ENCODE peak calls at places on chromosomes 12 and 14, in eight cellular contexts. U, W, K, O, D, I, N and L are unnamed samples.

GRCh38 chr12:120257041-120257821 is 8.3 kb downstream of the PXN start:
- DNase-seq in O (no peak), N (no peak), W (peak), U (no peak), K (no peak), D (no peak), I (no peak), L (no peak)

GRCh38 chr14:104383931-104384775 is 195.4 kb upstream of the C14orf180 start:
- DNase-seq in O (no peak), U (no peak), W (no peak), N (no peak), D (no peak), K (no peak), I (no peak), L (no peak)

GRCh38 chr12:43038991-43039390 is 449.4 kb upstream of the PRICKLE1 start:
- DNase-seq in D (peak), O (no peak), I (no peak), N (no peak), K (no peak), U (no peak), W (no peak), L (no peak)

GRCh38 chr14:52583544-52583943 is 30.9 kb downstream of the GPR137C start:
- DNase-seq in I (no peak), W (peak), O (no peak), U (no peak), D (no peak), N (no peak), K (no peak), L (no peak)

GRCh38 chr12:104493504-104493903 is 36.8 kb downstream of the CHST11 start:
- DNase-seq in O (no peak), I (no peak), D (peak), K (no peak), W (no peak), U (no peak), N (no peak), L (no peak)

GRCh38 chr14:100898935-100899840 is 4.3 kb downstream of the RTL1 start:
- DNase-seq in N (no peak), K (no peak), I (no peak), U (peak), D (no peak), O (no peak), W (peak), L (no peak)

GRCh38 chr12:120069278-120069677 is 47.3 kb downstream of the RAB35 start:
- DNase-seq in W (no peak), K (no peak), D (no peak), U (no peak), O (no peak), N (no peak), I (no peak), L (no peak)

GRCh38 chr12:76920182-76921014 is 41.6 kb upstream of the CSRP2 start:
- DNase-seq in U (no peak), D (no peak), O (no peak), I (no peak), K (no peak), W (no peak), N (no peak), L (no peak)

GRCh38 chr12:92124708-92125067 is 21.0 kb downstream of the BTG1 start:
- DNase-seq in W (no peak), K (no peak), U (no peak), N (no peak), D (no peak), O (no peak), I (peak), L (no peak)

GRCh38 chr14:67446371-67447032 is 34.5 kb upstream of the PLEK2 start:
- DNase-seq in D (no peak), K (no peak), W (no peak), N (no peak), I (no peak), O (no peak), U (no peak), L (peak)

GRCh38 chr12:29599397-29599796 is 101.9 kb upstream of the OVCH1 start:
- DNase-seq in N (no peak), U (no peak), W (no peak), I (no peak), O (no peak), K (no peak), D (no peak), L (no peak)

GRCh38 chr14:68407838-68408237 is 385.0 kb downstream of the ZFP36L1 start:
- DNase-seq in K (no peak), N (no peak), O (no peak), W (no peak), U (no peak), I (no peak), D (no peak), L (no peak)

GRCh38 chr12:54891717-54892478 is 37.6 kb downstream of the MUCL1 start:
- DNase-seq in U (peak), N (no peak), O (no peak), W (no peak), K (no peak), D (no peak), I (no peak), L (peak)

GRCh38 chr12:110744697-110745264 is 2.1 kb upstream of the PPP1CC start:
- DNase-seq in D (peak), I (no peak), W (no peak), U (no peak), O (no peak), K (no peak), N (no peak), L (no peak)

GRCh38 chr12:27524839-27525238 is 833 bp downstream of the PPFIBP1 start:
- DNase-seq in D (peak), U (no peak), K (no peak), N (no peak), O (no peak), I (no peak), W (peak), L (peak)

GRCh38 chr12:3294481-3294911 is 196.5 kb upstream of the PRMT8 start:
- DNase-seq in D (no peak), U (no peak), N (no peak), I (no peak), O (no peak), K (no peak), W (no peak), L (peak)

GRCh38 chr14:99361596-99362220 is 89.7 kb upstream of the BCL11B start:
- DNase-seq in W (no peak), O (no peak), U (no peak), D (no peak), K (no peak), N (no peak), I (no peak), L (no peak)